ENCODE peak calls at places on chromosomes 11 and 22, in ten cellular contexts. H is left ventricle myocardium inferior; R is natural killer cell; P is progenitor cell of endocrine pancreas; U is upper lobe of right lung; Z is adrenal gland; Y is astrocyte of the cerebellum; O is HL-60; T is CD8-positive, alpha-beta T cell; L is heart right ventricle. K is an unnamed sample.

GRCh38 chr22:43693245-43693644 is 118.9 kb downstream of the EFCAB6 start:
- DNase-seq in H (no peak), R (no peak), P (no peak), U (no peak), Z (no peak), Y (no peak), O (no peak), T (no peak), L (no peak), K (no peak)

GRCh38 chr22:46090631-46091201 is 59.6 kb upstream of the PPARA start:
- DNase-seq in H (peak), R (no peak), P (no peak), U (peak), Z (peak), Y (no peak), O (no peak), T (no peak), L (peak), K (no peak)

GRCh38 chr11:74322667-74323066 is 11.2 kb upstream of the P4HA3 start:
- DNase-seq in H (peak), R (no peak), P (no peak), U (no peak), Z (peak), Y (no peak), O (no peak), T (no peak), L (peak), K (no peak)

GRCh38 chr22:39241632-39242388 is 3.0 kb downstream of the PDGFB start:
- DNase-seq in H (no peak), R (no peak), P (no peak), U (no peak), Z (no peak), Y (no peak), O (no peak), T (peak), L (no peak), K (no peak)

GRCh38 chr11:66883021-66883968 is 26.4 kb downstream of the LRFN4 start:
- DNase-seq in H (no peak), R (peak), P (peak), U (peak), Z (peak), Y (no peak), O (peak), T (peak), L (peak), K (no peak)

GRCh38 chr22:35149149-35149548 is 83.2 kb downstream of the ISX start:
- DNase-seq in H (no peak), R (no peak), P (no peak), U (peak), Z (no peak), Y (no peak), O (no peak), T (no peak), L (no peak), K (no peak)

GRCh38 chr11:96278039-96278897 is 64.7 kb downstream of the MAML2 start:
- DNase-seq in H (no peak), R (no peak), P (no peak), U (no peak), Z (no peak), Y (peak), O (no peak), T (no peak), L (no peak), K (peak)

GRCh38 chr11:45204761-45205160 is 58.3 kb downstream of the PRDM11 start:
- DNase-seq in H (no peak), R (no peak), P (no peak), U (no peak), Z (no peak), Y (no peak), O (no peak), T (no peak), L (no peak), K (no peak)

GRCh38 chr11:8252388-8252787 is 11.3 kb downstream of the LMO1 start:
- DNase-seq in H (no peak), R (no peak), P (no peak), U (peak), Z (no peak), Y (no peak), O (no peak), T (no peak), L (no peak), K (no peak)

GRCh38 chr11:119380160-119380815 is 1.2 kb downstream of the USP2 start:
- DNase-seq in H (no peak), R (no peak), P (no peak), U (no peak), Z (no peak), Y (no peak), O (no peak), T (no peak), L (no peak), K (no peak)

DNA sequence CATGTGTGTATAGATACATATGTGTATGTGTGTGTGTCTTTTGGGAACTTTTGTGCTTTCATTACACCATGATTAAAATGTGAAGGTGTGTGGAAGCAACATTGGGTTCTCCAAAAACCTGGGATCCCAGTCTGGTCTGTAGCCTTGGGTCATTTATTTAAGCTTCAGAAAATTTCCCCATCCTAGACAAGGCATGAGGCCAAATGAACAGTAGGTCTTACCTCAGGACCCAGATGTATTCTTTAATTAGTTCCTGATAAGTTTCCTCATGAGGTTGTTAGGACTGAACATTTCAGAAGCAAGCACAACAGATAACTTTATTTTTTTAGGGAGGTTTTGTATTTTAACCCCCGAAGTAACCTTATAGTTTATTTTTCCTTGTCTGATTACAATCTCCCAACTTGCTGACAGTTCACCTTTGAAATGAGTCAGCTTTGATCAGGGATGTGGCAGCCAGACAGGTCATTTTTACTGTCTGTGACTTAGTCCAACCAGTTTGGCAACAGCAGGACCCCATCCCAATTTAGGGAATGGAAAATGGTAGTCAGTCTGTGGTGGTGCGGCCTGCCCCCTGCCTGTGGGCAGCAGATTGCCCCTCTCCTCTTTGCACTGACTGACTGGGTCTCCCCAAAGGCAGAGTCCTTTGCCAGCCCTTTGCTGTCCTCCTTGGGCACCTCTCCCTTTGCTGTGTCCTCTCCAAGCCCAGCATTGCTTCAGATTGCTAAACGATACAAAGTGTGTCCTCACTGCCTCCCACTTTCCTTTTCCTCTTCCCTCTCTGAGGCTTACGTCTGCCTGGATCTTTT is 88.3 kb downstream of the NAV2 start:
- DNase-seq in H (no peak), R (no peak), P (no peak), U (no peak), Z (no peak), Y (no peak), O (no peak), T (no peak), L (no peak), K (no peak)
- TF ChIP-seq CTCF in H (no peak), R (no peak), P (peak), U (no peak), Z (no peak), Y (peak), O (no peak), T (no peak), L (no peak), K (peak)

DNA sequence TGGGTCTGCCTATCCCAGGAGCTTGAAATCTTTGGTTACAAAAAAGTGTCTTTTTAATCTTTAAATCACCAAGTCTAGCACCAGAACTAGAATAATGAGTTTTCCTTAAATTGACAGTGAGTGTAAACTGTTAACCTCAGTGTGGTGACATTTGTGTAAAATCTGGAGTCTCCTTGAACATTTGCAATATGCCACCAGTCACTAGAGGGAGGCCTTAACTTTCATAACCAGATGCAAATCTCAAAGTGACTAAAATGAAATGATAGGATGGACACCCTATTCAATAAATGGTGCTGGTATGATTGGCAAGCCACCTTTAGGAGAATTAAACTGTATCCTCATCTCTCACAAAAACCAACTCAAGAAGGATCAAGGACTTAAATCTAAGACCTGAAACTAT is 8.3 kb upstream of the SCGB1D2 start:
- DNase-seq in H (no peak), R (no peak), P (no peak), U (no peak), Z (no peak), Y (no peak), O (no peak), T (no peak), L (no peak), K (no peak)
- TF ChIP-seq CTCF in H (no peak), R (no peak), P (no peak), U (no peak), Z (peak), Y (no peak), O (no peak), T (no peak), L (no peak), K (no peak)

DNA sequence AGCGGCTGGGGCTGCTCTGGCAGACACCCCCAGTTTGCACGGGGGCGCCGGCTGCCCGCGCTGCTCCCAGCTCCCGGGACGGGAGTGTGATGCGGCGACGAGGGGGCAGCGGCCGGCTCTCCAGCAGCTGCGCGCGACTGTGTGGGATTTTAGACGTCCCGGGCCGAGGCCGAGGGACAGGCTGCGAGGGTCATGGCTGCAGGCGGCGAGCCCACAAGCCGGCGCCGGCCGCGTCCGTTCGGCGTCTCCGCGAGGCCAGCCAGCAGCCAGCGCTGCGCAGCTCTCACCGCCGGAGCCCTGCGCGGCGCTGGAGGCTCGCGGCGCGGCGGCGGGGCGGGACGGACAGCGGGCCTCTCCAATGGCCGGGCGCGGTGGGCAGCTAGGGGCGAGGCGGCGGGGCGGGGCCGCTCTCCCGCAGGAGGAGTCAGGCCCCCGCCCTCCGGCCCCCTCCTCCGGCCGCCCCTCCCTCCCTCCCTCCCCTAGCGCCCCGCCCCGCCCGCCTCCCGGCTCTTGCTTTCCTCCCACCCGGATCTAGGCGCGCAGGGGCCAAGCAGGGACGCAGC is at the start of gene FZD4:
- DNase-seq in H (peak), R (peak), P (peak), U (peak), Z (peak), Y (peak), O (no peak), T (peak), L (peak), K (peak)
- TF ChIP-seq CTCF in H (peak), R (no peak), P (peak), U (peak), Z (no peak), Y (no peak), O (no peak), T (no peak), L (no peak), K (no peak)

DNA sequence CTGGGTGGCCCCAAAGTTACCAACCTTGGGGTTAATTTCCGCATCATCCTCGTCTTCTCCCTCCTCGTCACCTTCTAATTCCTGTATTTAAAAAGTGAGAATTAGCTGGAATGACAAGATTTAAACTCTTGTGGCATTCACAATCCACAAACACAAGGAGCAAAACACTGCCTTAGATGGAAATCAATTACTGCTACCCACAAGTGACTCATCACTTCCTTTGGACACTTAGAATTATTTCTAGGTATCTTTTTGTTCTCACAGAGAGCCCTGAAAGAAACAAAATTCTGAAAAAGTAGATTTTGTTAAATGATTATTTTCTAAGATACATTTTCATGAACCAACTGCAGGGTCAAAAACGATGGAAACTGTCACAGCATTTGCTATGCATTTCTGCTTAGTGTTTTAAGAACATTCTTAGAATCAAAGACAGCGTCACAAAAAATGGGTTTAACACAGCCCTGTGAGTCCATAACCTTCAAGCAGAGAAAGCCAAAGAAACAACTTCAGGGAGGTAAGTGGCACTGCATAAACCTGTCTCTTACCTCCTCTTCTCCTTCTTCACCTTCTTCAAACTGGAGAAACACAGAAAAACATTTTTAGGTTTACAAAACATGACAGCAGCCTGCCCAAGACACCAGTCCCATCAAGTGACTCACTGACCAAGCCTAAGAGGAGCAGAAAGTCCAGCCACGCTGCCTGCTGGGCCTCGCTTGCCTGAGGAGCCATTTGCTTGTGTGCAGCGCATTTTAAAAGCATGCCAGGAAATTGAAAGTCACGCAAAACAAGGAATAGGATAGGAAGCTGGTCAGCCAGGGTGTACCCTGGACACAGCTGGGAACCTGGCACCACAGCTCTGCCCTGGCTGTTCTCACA is 22.3 kb upstream of the PHLDA2 start:
- DNase-seq in H (no peak), R (no peak), P (no peak), U (no peak), Z (no peak), Y (no peak), O (no peak), T (no peak), L (no peak), K (no peak)
- TF ChIP-seq CTCF in H (no peak), R (no peak), P (no peak), U (no peak), Z (no peak), Y (no peak), O (no peak), T (no peak), L (no peak), K (no peak)